ENCODE peak calls at places on chromosome 6, in five cellular contexts. D, L, X, J and K are unnamed samples.

GRCh38 chr6:137025786-137026730 is 18.7 kb downstream of the IL20RA start:
- DNase-seq in D (no peak), L (no peak), X (no peak), J (no peak), K (peak)

GRCh38 chr6:45185403-45186251 is 142.5 kb upstream of the RUNX2 start:
- DNase-seq in D (no peak), L (no peak), X (peak), J (no peak), K (no peak)

GRCh38 chr6:33178755-33179475 is 13.4 kb downstream of the COL11A2 start:
- DNase-seq in D (no peak), L (no peak), X (no peak), J (no peak), K (no peak)

GRCh38 chr6:96116674-96117073 is 100.9 kb downstream of the FUT9 start:
- DNase-seq in D (no peak), L (no peak), X (no peak), J (no peak), K (no peak)

GRCh38 chr6:161085246-161085645 is 93.7 kb downstream of the MAP3K4 start:
- DNase-seq in D (no peak), L (no peak), X (no peak), J (no peak), K (no peak)

GRCh38 chr6:33114428-33114827 is 38.6 kb downstream of the HLA-DPB1 start:
- DNase-seq in D (no peak), L (no peak), X (no peak), J (no peak), K (no peak)

GRCh38 chr6:80689700-80690099 is 583.2 kb downstream of the BCKDHB start:
- DNase-seq in D (no peak), L (no peak), X (no peak), J (no peak), K (no peak)

GRCh38 chr6:151806757-151807512 is 547 bp upstream of the ESR1 start:
- DNase-seq in D (no peak), L (no peak), X (no peak), J (no peak), K (no peak)

GRCh38 chr6:75602897-75603395 is 1.3 kb downstream of the SENP6 start:
- DNase-seq in D (no peak), L (no peak), X (no peak), J (no peak), K (no peak)

GRCh38 chr6:79878142-79878748 is 69.1 kb downstream of the ELOVL4 start:
- DNase-seq in D (no peak), L (no peak), X (no peak), J (peak), K (no peak)

GRCh38 chr6:124961784-124962611 is at the start of gene RNF217:
- DNase-seq in D (peak), L (peak), X (no peak), J (peak), K (no peak)

GRCh38 chr6:146433881-146434741 is 109.5 kb upstream of the RAB32 start:
- DNase-seq in D (no peak), L (peak), X (no peak), J (no peak), K (no peak)

GRCh38 chr6:132357120-132357519 is 44.2 kb downstream of the MOXD1 start:
- DNase-seq in D (no peak), L (no peak), X (no peak), J (no peak), K (no peak)

GRCh38 chr6:97322811-97323210 is 39.8 kb upstream of the MMS22L start:
- DNase-seq in D (no peak), L (no peak), X (no peak), J (no peak), K (no peak)

GRCh38 chr6:126947070-126947469 is 171.4 kb upstream of the RSPO3 start:
- DNase-seq in D (peak), L (no peak), X (no peak), J (no peak), K (no peak)

GRCh38 chr6:16635810-16636602 is 125.3 kb downstream of the ATXN1 start:
- DNase-seq in D (no peak), L (no peak), X (no peak), J (no peak), K (peak)

GRCh38 chr6:159004592-159004991 is 4.6 kb upstream of the RSPH3 start:
- DNase-seq in D (no peak), L (no peak), X (no peak), J (no peak), K (no peak)

GRCh38 chr6:27214126-27214601 is 33.3 kb upstream of the PRSS16 start:
- DNase-seq in D (no peak), L (no peak), X (no peak), J (no peak), K (no peak)

GRCh38 chr6:11450061-11450460 is 87.5 kb upstream of the TMEM170B start:
- DNase-seq in D (no peak), L (no peak), X (no peak), J (no peak), K (peak)

GRCh38 chr6:26329763-26330511 is 35.1 kb upstream of the BTN3A2 start:
- DNase-seq in D (no peak), L (no peak), X (peak), J (no peak), K (no peak)

GRCh38 chr6:165653196-165653595 is 9.8 kb downstream of the PDE10A start:
- DNase-seq in D (no peak), L (no peak), X (no peak), J (no peak), K (peak)

GRCh38 chr6:36227379-36228344 is 31.1 kb downstream of the BRPF3 start:
- DNase-seq in D (no peak), L (no peak), X (no peak), J (no peak), K (no peak)

GRCh38 chr6:147872002-147872401 is 363.5 kb downstream of the SAMD5 start:
- DNase-seq in D (no peak), L (no peak), X (no peak), J (no peak), K (no peak)

GRCh38 chr6:97864366-97864765 is 581.4 kb upstream of the MMS22L start:
- DNase-seq in D (no peak), L (no peak), X (no peak), J (no peak), K (no peak)

GRCh38 chr6:35014786-35015185 is 125.7 kb downstream of the ANKS1A start:
- DNase-seq in D (no peak), L (no peak), X (no peak), J (no peak), K (no peak)

GRCh38 chr6:141726158-141726557 is 406.6 kb upstream of the GJE1 start:
- DNase-seq in D (no peak), L (no peak), X (no peak), J (no peak), K (no peak)

GRCh38 chr6:38638941-38639497 is 710 bp downstream of the BTBD9 start:
- DNase-seq in D (peak), L (peak), X (peak), J (no peak), K (no peak)

GRCh38 chr6:132247381-132248159 is 153.7 kb downstream of the MOXD1 start:
- DNase-seq in D (no peak), L (no peak), X (no peak), J (no peak), K (no peak)

GRCh38 chr6:151012321-151013294 is 147.1 kb downstream of the MTHFD1L start:
- DNase-seq in D (no peak), L (no peak), X (no peak), J (no peak), K (no peak)

GRCh38 chr6:64520050-64520449 is 884.4 kb downstream of the PHF3 start:
- DNase-seq in D (no peak), L (no peak), X (no peak), J (no peak), K (no peak)

GRCh38 chr6:49336514-49337131 is 126.4 kb downstream of the MMUT start:
- DNase-seq in D (no peak), L (no peak), X (no peak), J (no peak), K (no peak)

DNA sequence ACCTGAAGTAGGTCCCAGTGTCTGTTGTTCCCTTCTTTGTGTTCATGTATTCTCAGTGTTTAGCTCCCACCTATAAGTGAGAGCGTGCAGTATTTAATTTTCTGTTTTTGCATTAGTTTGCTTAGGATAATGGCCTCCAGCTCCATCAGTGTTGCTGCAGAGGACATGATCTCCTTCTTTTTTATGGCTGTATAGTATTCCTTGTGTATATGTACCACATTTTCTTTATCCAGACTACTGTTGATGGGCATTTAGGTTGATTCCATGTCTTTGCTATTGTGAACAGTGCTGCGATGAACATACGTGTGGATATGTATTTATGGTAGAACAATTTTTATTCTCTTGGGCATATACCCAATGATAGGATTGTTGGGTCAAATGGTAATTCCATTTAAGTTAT is 125.4 kb downstream of the B3GAT2 start:
- DNase-seq in D (no peak), L (no peak), X (no peak), J (no peak), K (no peak)
- H3K27ac ChIP-seq in D (no peak), L (no peak), X (no peak), J (no peak), K (no peak)

DNA sequence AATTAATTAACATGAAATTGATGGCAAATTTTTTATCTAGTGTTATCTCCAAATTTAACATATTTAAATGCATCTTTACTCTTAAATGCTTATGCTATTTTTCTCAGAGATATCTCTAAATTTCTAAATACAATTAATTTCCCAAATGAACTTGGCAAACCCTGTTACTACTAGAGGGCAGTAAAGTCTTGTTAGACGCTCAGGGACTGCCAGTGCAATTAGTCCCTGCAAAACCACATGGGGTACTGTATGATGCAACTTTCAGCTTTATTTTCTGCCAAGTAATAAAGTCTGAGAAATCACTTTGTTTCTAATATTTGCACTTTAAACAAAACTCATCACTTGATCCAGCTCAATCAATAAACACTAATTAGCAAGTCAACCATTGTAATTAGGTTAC is 76.0 kb upstream of the ADGRB3 start:
- DNase-seq in D (no peak), L (no peak), X (no peak), J (no peak), K (no peak)
- TF ChIP-seq CTCF in D (no peak), L (no peak), X (no peak), J (no peak), K (no peak)

GRCh38 chr6:167093922-167094432 is 28.9 kb upstream of the CCR6 start:
- DNase-seq in D (no peak), L (no peak), X (peak), J (no peak), K (no peak)
- H3K4me3 ChIP-seq in D (no peak), L (no peak), X (peak), J (peak), K (no peak)

DNA sequence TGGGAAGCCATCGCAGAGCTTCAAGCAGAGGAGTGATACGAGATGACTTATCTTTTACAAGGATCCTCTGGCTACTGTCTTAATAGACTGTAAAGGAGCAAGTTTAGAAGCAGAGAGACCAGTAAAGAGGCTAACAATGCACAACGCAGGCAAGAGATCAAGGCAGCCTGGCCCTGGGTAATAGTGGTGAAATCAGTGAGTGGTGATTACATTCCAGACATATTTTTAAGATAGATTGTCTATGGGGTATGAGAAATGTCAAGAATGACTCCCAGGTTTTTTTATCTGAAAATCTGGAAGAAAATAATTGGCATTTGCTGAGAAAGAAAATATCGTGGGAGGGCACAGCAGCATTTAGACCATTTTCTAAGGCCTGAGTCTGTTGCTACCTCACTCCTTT is 213.6 kb upstream of the HTR1E start:
- DNase-seq in D (no peak), L (no peak), X (no peak), J (no peak), K (no peak)
- H3K27ac ChIP-seq in D (no peak), L (no peak), X (no peak), J (no peak), K (no peak)

GRCh38 chr6:168005796-168006195 is 8.3 kb downstream of the KIF25 start:
- DNase-seq in D (no peak), L (no peak), X (no peak), J (no peak), K (peak)
- TF ChIP-seq CTCF in D (no peak), L (no peak), X (no peak), J (no peak), K (no peak)

GRCh38 chr6:139270249-139270648 is 21.5 kb downstream of the TXLNB start:
- DNase-seq in D (no peak), L (no peak), X (no peak), J (no peak), K (no peak)

GRCh38 chr6:139265512-139266190 is 26.1 kb downstream of the TXLNB start:
- DNase-seq in D (no peak), L (no peak), X (no peak), J (no peak), K (no peak)

DNA sequence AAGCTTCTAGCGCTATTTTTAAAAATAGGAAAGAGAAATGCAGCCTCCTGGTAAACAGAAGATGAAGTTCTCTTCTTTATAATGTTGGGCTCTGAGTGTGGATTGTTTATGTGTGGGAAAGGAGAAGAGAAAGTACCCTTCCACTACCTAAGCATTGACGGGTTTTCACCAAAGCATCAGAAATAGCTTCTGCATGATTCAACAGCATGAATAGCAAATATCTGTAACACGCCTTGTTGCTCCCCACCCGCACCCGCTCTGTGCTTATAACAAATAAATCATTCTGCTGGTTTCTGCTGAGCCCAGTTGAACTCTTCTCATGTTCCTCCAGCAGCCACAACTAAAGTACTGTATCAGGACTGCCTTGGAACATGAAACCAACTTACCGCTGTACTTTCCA is 20.7 kb downstream of the TXLNB start:
- DNase-seq in D (no peak), L (no peak), X (no peak), J (no peak), K (no peak)
- H3K4me3 ChIP-seq in D (no peak), L (no peak), X (no peak), J (peak), K (no peak)

GRCh38 chr6:2047855-2048254 is 197.6 kb downstream of the GMDS start:
- DNase-seq in D (no peak), L (no peak), X (no peak), J (no peak), K (no peak)

GRCh38 chr6:2042951-2043648 is 202.3 kb downstream of the GMDS start:
- DNase-seq in D (no peak), L (no peak), X (no peak), J (no peak), K (no peak)

DNA sequence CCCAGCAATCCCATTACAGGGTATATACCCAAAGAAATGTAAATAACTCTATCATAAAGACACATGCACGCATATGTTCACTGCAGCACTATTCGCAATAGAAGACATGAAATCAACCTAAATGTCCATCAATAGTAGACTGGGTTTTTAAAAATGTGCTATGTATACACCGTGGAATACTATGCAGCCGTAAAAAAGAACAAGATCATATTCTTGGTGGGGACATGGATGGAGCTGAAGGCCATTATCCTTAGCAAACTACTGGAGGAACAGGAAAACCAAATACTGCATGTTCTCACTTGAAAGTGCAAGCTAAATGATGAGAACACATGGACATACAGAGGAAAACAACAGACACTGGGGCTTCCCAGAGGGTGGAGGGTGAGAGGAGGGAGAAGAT is 201.2 kb downstream of the GMDS start:
- DNase-seq in D (no peak), L (no peak), X (no peak), J (no peak), K (no peak)
- H3K27ac ChIP-seq in D (no peak), L (no peak), X (no peak), J (no peak), K (no peak)

GRCh38 chr6:83193747-83194582 is 808 bp downstream of the RWDD2A start:
- DNase-seq in D (peak), L (peak), X (peak), J (peak), K (no peak)
- TF ChIP-seq CTCF in D (no peak), L (no peak), X (no peak), J (no peak), K (no peak)